ENCODE peak calls at places on chromosome 22, in ten cellular contexts. Z is cardiac fibroblast, F is upper lobe of left lung, K is colonic mucosa, W is GM13977, U is fibroblast of mammary gland, Y is HCT116, N is RWPE2, B is endothelial cell of umbilical vein, A is lower lobe of right lung. I is an unnamed sample.

GRCh38 chr22:45617948-45618347 is 53.7 kb upstream of the ATXN10 start:
- DNase-seq in Z (no peak), F (no peak), K (no peak), W (no peak), U (no peak), Y (no peak), N (no peak), B (no peak), A (no peak), I (no peak)

GRCh38 chr22:47411006-47411405 is 648.6 kb downstream of the TBC1D22A start:
- DNase-seq in Z (no peak), F (no peak), K (no peak), W (no peak), U (no peak), Y (no peak), N (no peak), B (no peak), A (no peak), I (no peak)

GRCh38 chr22:19880786-19881569 is 26.3 kb upstream of the GNB1L start:
- DNase-seq in Z (peak), F (peak), K (peak), W (no peak), U (peak), Y (peak), N (peak), B (peak), A (peak), I (no peak)

GRCh38 chr22:46754826-46755225 is 7.6 kb upstream of the TBC1D22A start:
- DNase-seq in Z (no peak), F (no peak), K (no peak), W (no peak), U (no peak), Y (no peak), N (no peak), B (no peak), A (no peak), I (no peak)

GRCh38 chr22:49607821-49608220 is 219.9 kb downstream of the BRD1 start:
- DNase-seq in Z (no peak), F (no peak), K (no peak), W (no peak), U (no peak), Y (no peak), N (no peak), B (no peak), A (no peak), I (no peak)

GRCh38 chr22:47126344-47126811 is 363.9 kb downstream of the TBC1D22A start:
- DNase-seq in Z (no peak), F (no peak), K (no peak), W (no peak), U (no peak), Y (no peak), N (peak), B (no peak), A (peak), I (no peak)

GRCh38 chr22:43975041-43975440 is 19.8 kb downstream of the SAMM50 start:
- DNase-seq in Z (no peak), F (no peak), K (no peak), W (no peak), U (no peak), Y (no peak), N (no peak), B (no peak), A (no peak), I (no peak)

GRCh38 chr22:18947905-18948304 is 11.8 kb upstream of the PRODH start:
- DNase-seq in Z (no peak), F (peak), K (peak), W (no peak), U (no peak), Y (no peak), N (peak), B (no peak), A (peak), I (no peak)

GRCh38 chr22:20128902-20129746 is 2.5 kb upstream of the ZDHHC8 start:
- DNase-seq in Z (peak), F (no peak), K (peak), W (no peak), U (peak), Y (no peak), N (no peak), B (peak), A (no peak), I (no peak)

GRCh38 chr22:19142394-19142793 is 2.1 kb downstream of the ESS2 start:
- DNase-seq in Z (no peak), F (no peak), K (no peak), W (no peak), U (no peak), Y (no peak), N (no peak), B (no peak), A (no peak), I (no peak)

GRCh38 chr22:19710020-19710768 is 4.1 kb upstream of the SEPTIN5 start:
- DNase-seq in Z (no peak), F (no peak), K (no peak), W (no peak), U (no peak), Y (no peak), N (peak), B (no peak), A (peak), I (no peak)

GRCh38 chr22:23831781-23832180 is 7.0 kb downstream of the DERL3 start:
- DNase-seq in Z (no peak), F (no peak), K (no peak), W (no peak), U (no peak), Y (no peak), N (peak), B (no peak), A (peak), I (no peak)

GRCh38 chr22:27269751-27270586 is 531.6 kb downstream of the MN1 start:
- DNase-seq in Z (no peak), F (no peak), K (no peak), W (no peak), U (no peak), Y (no peak), N (no peak), B (no peak), A (no peak), I (no peak)

GRCh38 chr22:41805639-41806038 is 5.2 kb downstream of the CCDC134 start:
- DNase-seq in Z (no peak), F (no peak), K (no peak), W (no peak), U (no peak), Y (no peak), N (no peak), B (no peak), A (no peak), I (no peak)

GRCh38 chr22:44256860-44257560 is 55.7 kb downstream of the SHISAL1 start:
- DNase-seq in Z (no peak), F (no peak), K (peak), W (no peak), U (no peak), Y (no peak), N (no peak), B (no peak), A (no peak), I (no peak)

GRCh38 chr22:23014250-23014649 is 56.1 kb upstream of the GNAZ start:
- DNase-seq in Z (no peak), F (no peak), K (no peak), W (no peak), U (no peak), Y (no peak), N (no peak), B (no peak), A (no peak), I (no peak)

GRCh38 chr22:43795320-43795719 is 16.8 kb downstream of the EFCAB6 start:
- DNase-seq in Z (no peak), F (no peak), K (no peak), W (no peak), U (no peak), Y (no peak), N (no peak), B (no peak), A (no peak), I (no peak)

GRCh38 chr22:27370281-27370680 is 431.3 kb downstream of the MN1 start:
- DNase-seq in Z (no peak), F (no peak), K (no peak), W (no peak), U (no peak), Y (no peak), N (no peak), B (no peak), A (no peak), I (no peak)

GRCh38 chr22:22999473-22999872 is 70.8 kb upstream of the GNAZ start:
- DNase-seq in Z (no peak), F (no peak), K (no peak), W (no peak), U (no peak), Y (no peak), N (no peak), B (no peak), A (no peak), I (no peak)

GRCh38 chr22:23116506-23117263 is 25.1 kb downstream of the RSPH14 start:
- DNase-seq in Z (no peak), F (no peak), K (no peak), W (no peak), U (no peak), Y (no peak), N (no peak), B (no peak), A (no peak), I (no peak)

GRCh38 chr22:28773461-28773867 is 969 bp downstream of the CCDC117 start:
- DNase-seq in Z (peak), F (no peak), K (no peak), W (peak), U (peak), Y (no peak), N (no peak), B (peak), A (no peak), I (no peak)

GRCh38 chr22:41780714-41781507 is 19.6 kb upstream of the CCDC134 start:
- DNase-seq in Z (peak), F (peak), K (peak), W (peak), U (peak), Y (no peak), N (no peak), B (peak), A (peak), I (peak)

GRCh38 chr22:45818130-45819085 is 146.8 kb downstream of the ATXN10 start:
- DNase-seq in Z (no peak), F (peak), K (no peak), W (no peak), U (no peak), Y (no peak), N (no peak), B (no peak), A (no peak), I (no peak)

GRCh38 chr22:18987765-18988164 is 51.7 kb upstream of the PRODH start:
- DNase-seq in Z (no peak), F (no peak), K (peak), W (peak), U (peak), Y (no peak), N (no peak), B (no peak), A (no peak), I (no peak)

GRCh38 chr22:46795845-46796565 is 33.6 kb downstream of the TBC1D22A start:
- DNase-seq in Z (no peak), F (no peak), K (no peak), W (no peak), U (no peak), Y (no peak), N (no peak), B (no peak), A (no peak), I (no peak)

GRCh38 chr22:43303166-43303565 is 40.0 kb downstream of the SCUBE1 start:
- DNase-seq in Z (no peak), F (no peak), K (no peak), W (no peak), U (no peak), Y (no peak), N (no peak), B (no peak), A (no peak), I (no peak)

GRCh38 chr22:41524283-41524682 is 20.0 kb downstream of the POLR3H start:
- DNase-seq in Z (peak), F (peak), K (peak), W (no peak), U (peak), Y (no peak), N (no peak), B (peak), A (peak), I (peak)

GRCh38 chr22:42072606-42073330 is 1.3 kb upstream of the PHETA2 start:
- DNase-seq in Z (no peak), F (no peak), K (no peak), W (no peak), U (no peak), Y (no peak), N (no peak), B (no peak), A (no peak), I (no peak)

GRCh38 chr22:42717197-42717967 is 3.3 kb downstream of the A4GALT start:
- DNase-seq in Z (peak), F (no peak), K (no peak), W (no peak), U (peak), Y (no peak), N (no peak), B (no peak), A (no peak), I (no peak)

GRCh38 chr22:46580940-46581579 is 39.1 kb upstream of the GRAMD4 start:
- DNase-seq in Z (no peak), F (peak), K (no peak), W (no peak), U (no peak), Y (no peak), N (peak), B (no peak), A (peak), I (no peak)

GRCh38 chr22:24156146-24156914 is 25.0 kb upstream of the SUSD2 start:
- DNase-seq in Z (peak), F (no peak), K (peak), W (peak), U (peak), Y (no peak), N (no peak), B (peak), A (peak), I (no peak)

GRCh38 chr22:44158766-44159165 is 22.0 kb upstream of the PARVG start:
- DNase-seq in Z (peak), F (no peak), K (no peak), W (no peak), U (no peak), Y (no peak), N (no peak), B (no peak), A (no peak), I (no peak)

GRCh38 chr22:32335471-32335870 is 22.2 kb upstream of the RFPL3 start:
- DNase-seq in Z (no peak), F (no peak), K (no peak), W (no peak), U (no peak), Y (no peak), N (no peak), B (no peak), A (no peak), I (no peak)

GRCh38 chr22:22827187-22827948 is 60.2 kb upstream of the IGLL5 start:
- DNase-seq in Z (no peak), F (no peak), K (no peak), W (no peak), U (no peak), Y (no peak), N (no peak), B (no peak), A (no peak), I (no peak)

DNA sequence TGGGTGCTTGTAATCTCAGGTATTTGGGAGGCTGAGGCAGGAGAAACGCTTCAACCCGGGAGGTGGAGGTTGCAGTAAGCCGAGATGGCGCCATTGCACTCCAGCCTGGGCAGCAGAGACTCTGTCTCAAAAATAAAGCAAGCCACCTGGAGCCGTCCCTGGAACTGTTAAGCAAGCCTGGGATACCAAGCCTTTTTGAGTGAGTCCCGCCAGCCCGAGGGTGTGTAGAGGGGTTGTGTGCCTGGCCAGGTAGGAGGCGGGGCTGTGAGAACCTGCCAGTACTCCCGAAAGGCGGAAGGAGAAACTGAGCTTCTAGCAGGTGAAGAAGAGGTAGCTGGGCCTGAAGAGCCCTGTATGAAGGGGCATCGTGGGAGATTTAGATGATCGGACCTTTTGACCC is 52.4 kb downstream of the TRIOBP start:
- DNase-seq in Z (no peak), F (peak), K (no peak), W (no peak), U (no peak), Y (no peak), N (no peak), B (no peak), A (peak), I (no peak)
- TF ChIP-seq CTCF in Z (no peak), F (no peak), K (no peak), W (no peak), U (no peak), Y (no peak), N (no peak), B (no peak), A (no peak), I (no peak)

DNA sequence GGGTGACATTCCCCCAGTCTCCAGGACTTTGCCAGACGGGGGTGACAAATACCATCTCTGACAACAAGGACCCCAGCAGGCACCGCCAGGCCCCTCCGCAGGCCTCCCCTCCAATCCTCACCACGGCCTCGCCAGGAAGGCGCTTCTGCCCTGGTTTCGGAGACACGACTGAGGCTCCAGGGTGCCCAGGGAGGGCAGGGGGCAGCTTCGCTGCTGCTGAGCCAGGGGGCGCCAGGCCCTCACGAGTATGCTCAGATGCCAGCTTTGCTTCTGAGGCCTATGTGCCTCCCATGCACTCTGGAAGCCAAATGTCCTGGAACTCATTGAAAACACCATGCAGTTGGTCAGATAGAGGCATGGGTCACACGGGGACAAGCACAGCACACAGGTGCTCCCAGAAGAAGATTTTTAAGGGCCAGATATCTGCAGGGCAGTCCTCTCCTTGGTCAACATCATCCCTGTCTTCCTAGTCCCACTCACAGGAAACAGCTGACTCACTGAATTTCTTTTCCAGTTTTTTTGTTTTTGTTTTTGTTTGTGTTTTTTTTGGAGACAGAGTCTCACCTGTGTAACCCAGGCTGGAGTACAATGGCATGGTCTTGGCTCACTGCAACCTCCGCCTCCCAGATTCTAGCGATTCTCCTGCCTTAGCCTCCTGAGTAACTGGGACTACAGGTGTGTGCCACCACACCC is 19.9 kb downstream of the BID start:
- DNase-seq in Z (no peak), F (no peak), K (no peak), W (no peak), U (no peak), Y (no peak), N (no peak), B (no peak), A (no peak), I (no peak)
- TF ChIP-seq CTCF in Z (peak), F (no peak), K (no peak), W (peak), U (no peak), Y (peak), N (peak), B (no peak), A (no peak), I (no peak)

DNA sequence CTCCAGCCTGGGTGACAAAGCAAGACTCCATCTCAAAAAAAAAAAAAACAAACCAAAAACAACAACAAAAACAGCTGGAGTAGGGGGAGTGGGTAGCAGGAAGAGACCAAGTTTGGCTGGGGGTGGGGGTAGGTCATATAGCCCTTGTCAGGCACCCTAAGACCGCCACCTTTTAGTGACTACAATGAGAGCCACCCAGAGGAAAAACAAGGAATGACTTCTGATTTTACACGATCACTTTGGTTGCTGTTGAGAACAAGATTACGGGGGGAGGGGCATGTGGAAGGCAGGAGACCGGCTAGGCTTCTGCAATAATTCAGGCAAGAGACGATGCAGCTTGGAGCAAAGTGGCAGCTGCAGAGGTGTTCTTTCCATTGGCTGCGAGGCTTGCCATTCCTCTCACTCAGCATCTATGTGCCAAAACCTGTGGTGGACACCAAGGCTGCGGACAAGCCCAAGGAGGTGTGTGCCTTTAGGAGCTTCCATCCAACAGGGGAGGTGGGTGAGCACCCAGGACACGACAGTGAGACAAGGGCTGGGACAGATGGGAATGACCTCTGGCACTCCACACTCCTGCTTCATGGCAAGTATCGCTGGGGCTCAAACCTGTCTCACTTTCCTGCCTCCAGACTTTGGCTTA is 1.7 kb downstream of the RPS19BP1 start:
- DNase-seq in Z (peak), F (no peak), K (peak), W (no peak), U (peak), Y (no peak), N (no peak), B (peak), A (peak), I (no peak)
- TF ChIP-seq CTCF in Z (peak), F (no peak), K (no peak), W (no peak), U (peak), Y (peak), N (peak), B (no peak), A (no peak), I (no peak)

GRCh38 chr22:31241936-31242335 is 29.8 kb downstream of the LIMK2 start:
- DNase-seq in Z (peak), F (no peak), K (no peak), W (no peak), U (peak), Y (no peak), N (no peak), B (peak), A (no peak), I (no peak)
- TF ChIP-seq CTCF in Z (peak), F (no peak), K (no peak), W (no peak), U (peak), Y (peak), N (no peak), B (peak), A (no peak), I (no peak)

GRCh38 chr22:33467718-33468117 is 409.5 kb upstream of the SYN3 start:
- DNase-seq in Z (no peak), F (no peak), K (no peak), W (no peak), U (peak), Y (no peak), N (no peak), B (no peak), A (no peak), I (no peak)
- TF ChIP-seq CTCF in Z (no peak), F (no peak), K (no peak), W (no peak), U (peak), Y (no peak), N (no peak), B (no peak), A (no peak), I (no peak)

DNA sequence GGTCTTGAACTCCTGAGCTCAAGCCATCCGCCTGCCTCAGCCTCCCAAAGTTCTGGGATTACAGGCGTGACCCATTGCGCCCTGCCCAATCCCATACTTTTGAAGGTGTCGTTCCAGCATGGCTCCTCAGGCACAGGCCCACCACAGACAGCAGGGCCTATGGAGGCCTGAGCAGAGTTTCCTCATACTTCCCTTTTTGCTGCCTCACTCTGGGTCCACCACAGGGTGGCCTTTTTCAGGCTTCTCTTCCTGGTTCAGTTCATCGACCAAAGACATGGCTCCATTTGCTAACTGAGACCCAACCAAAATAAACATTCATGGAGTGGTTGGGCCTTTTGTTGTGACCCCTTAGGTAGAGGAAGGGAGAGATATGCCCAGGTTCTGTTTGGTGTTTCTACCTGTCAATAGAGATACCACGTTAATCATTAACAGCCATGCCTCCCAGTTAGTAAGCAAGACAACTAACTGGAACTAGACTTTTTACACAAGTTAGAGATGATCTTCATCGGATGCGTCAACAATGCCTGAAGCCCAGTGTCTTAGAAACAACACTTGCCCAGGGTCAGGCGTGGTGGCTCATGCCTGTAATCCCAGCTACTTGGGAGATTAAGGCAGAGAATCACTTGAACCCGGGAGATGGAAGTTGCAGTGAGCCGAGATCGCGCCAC is 35.1 kb downstream of the TRIOBP start:
- DNase-seq in Z (no peak), F (no peak), K (peak), W (no peak), U (no peak), Y (no peak), N (no peak), B (no peak), A (no peak), I (no peak)
- TF ChIP-seq CTCF in Z (peak), F (no peak), K (no peak), W (peak), U (no peak), Y (peak), N (no peak), B (no peak), A (no peak), I (no peak)

I was measured in thoracic aorta.